ENCODE peak calls at places on chromosomes 12 and 14, in four cellular contexts. H is epithelial cell of esophagus, A is AG10803, G is body of pancreas. X is an unnamed sample.

GRCh38 chr14:102768223-102769048 is 8.8 kb upstream of the TRAF3 start:
- DNase-seq in H (no peak), A (no peak), G (no peak), X (peak; percentile 94)

GRCh38 chr14:85010186-85010585 is 519.8 kb upstream of the FLRT2 start:
- DNase-seq in H (peak; percentile 38), A (peak; percentile 7), G (no peak), X (no peak)

GRCh38 chr12:213527-213932 is 427 bp downstream of the SLC6A12 start:
- DNase-seq in H (no peak), A (no peak), G (no peak), X (no peak)

GRCh38 chr12:50569321-50569720 is 64.5 kb downstream of the DIP2B start:
- DNase-seq in H (no peak), A (no peak), G (no peak), X (no peak)

GRCh38 chr14:101062065-101062450 is 158.5 kb upstream of the RTL1 start:
- DNase-seq in H (no peak), A (no peak), G (no peak), X (no peak)

GRCh38 chr14:71380271-71380670 is 473.0 kb downstream of the PCNX1 start:
- DNase-seq in H (peak; percentile 36), A (peak; percentile 91), G (no peak), X (no peak)

GRCh38 chr12:94282675-94283074 is 134.3 kb downstream of the PLXNC1 start:
- DNase-seq in H (no peak), A (no peak), G (no peak), X (peak; percentile 35)

GRCh38 chr14:99758121-99758871 is 34.9 kb upstream of the EML1 start:
- DNase-seq in H (peak; percentile 90), A (peak; percentile 96), G (no peak), X (no peak)

GRCh38 chr12:66387067-66387466 is 84.8 kb downstream of the HELB start:
- DNase-seq in H (no peak), A (peak; percentile 15), G (peak; percentile 47), X (no peak)

GRCh38 chr12:4486049-4486699 is 40.6 kb upstream of the FGF6 start:
- DNase-seq in H (no peak), A (no peak), G (no peak), X (no peak)

GRCh38 chr12:99054601-99055128 is 409.6 kb downstream of the APAF1 start:
- DNase-seq in H (no peak), A (no peak), G (no peak), X (no peak)

GRCh38 chr12:31203261-31203660 is 122.7 kb downstream of the SINHCAF start:
- DNase-seq in H (peak; percentile 66), A (no peak), G (no peak), X (no peak)

GRCh38 chr14:78445275-78445674 is 275.1 kb downstream of the NRXN3 start:
- DNase-seq in H (no peak), A (no peak), G (no peak), X (no peak)

GRCh38 chr14:21268612-21269251 is 510 bp downstream of the HNRNPC start:
- DNase-seq in H (peak; percentile 72), A (peak; percentile 66), G (peak; percentile 27), X (peak; percentile 83)

GRCh38 chr12:95415451-95415850 is 58.5 kb upstream of the METAP2 start:
- DNase-seq in H (no peak), A (no peak), G (no peak), X (no peak)

GRCh38 chr14:69259531-69260245 is at the start of gene GALNT16:
- DNase-seq in H (peak; percentile 22), A (no peak), G (no peak), X (no peak)

GRCh38 chr12:67299526-67299925 is 30.4 kb downstream of the CAND1 start:
- DNase-seq in H (no peak), A (no peak), G (no peak), X (no peak)

GRCh38 chr14:78162202-78162601 is 8.0 kb upstream of the NRXN3 start:
- DNase-seq in H (no peak), A (no peak), G (no peak), X (no peak)

GRCh38 chr12:105334568-105334967 is 4.1 kb downstream of the C12orf75 start:
- DNase-seq in H (peak; percentile 83), A (no peak), G (no peak), X (no peak)

GRCh38 chr12:120110550-120111501 is 5.7 kb downstream of the RAB35 start:
- DNase-seq in H (peak; percentile 22), A (no peak), G (no peak), X (peak; percentile 79)

GRCh38 chr12:84694111-84694510 is 218.5 kb downstream of the SLC6A15 start:
- DNase-seq in H (no peak), A (no peak), G (no peak), X (no peak)

GRCh38 chr14:104386281-104386841 is 193.2 kb upstream of the C14orf180 start:
- DNase-seq in H (no peak), A (no peak), G (no peak), X (no peak)

GRCh38 chr12:32618115-32618514 is 61.0 kb upstream of the DNM1L start:
- DNase-seq in H (no peak), A (no peak), G (no peak), X (no peak)

GRCh38 chr14:99380402-99380801 is 100.3 kb downstream of the SETD3 start:
- DNase-seq in H (no peak), A (no peak), G (no peak), X (no peak)

GRCh38 chr12:46985816-46986215 is 93.6 kb upstream of the PCED1B start:
- DNase-seq in H (no peak), A (no peak), G (no peak), X (no peak)

GRCh38 chr12:96981053-96981452 is 74.0 kb downstream of the NEDD1 start:
- DNase-seq in H (peak; percentile 29), A (peak; percentile 81), G (no peak), X (no peak)

GRCh38 chr12:117377758-117378157 is 16.3 kb upstream of the NOS1 start:
- DNase-seq in H (no peak), A (no peak), G (no peak), X (peak; percentile 9)

GRCh38 chr12:132325733-132326130 is 3.7 kb downstream of the GALNT9 start:
- DNase-seq in H (no peak), A (no peak), G (no peak), X (no peak)

GRCh38 chr12:82688619-82689018 is 1.9 kb downstream of the TMTC2 start:
- DNase-seq in H (no peak), A (no peak), G (no peak), X (no peak)
- H3K4me3 ChIP-seq in H (no peak overlapping the region), A (peak overlapping the region; percentile 97), G (peak overlapping the region; percentile 89), X (peak overlapping the region; percentile 75)

DNA sequence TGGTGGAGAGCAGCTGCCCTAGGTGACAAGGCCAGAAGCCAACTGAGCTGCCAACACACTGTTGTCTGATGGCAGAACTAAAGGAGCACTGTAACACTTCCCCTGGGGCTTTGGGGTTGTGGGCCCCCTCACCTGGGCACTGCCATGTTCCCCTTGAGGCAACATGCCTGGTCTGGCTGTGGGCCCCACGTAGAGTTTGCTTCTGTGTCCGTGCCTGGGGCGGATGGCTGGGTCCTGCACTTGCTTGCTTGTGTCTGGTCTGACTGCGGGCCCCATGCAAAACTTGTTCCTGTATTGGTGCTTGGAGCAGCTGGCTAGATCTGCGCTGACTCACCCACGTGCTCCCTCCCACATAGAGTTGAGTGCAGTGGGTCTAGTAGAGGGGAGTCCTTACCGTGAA is 78.4 kb downstream of the MNAT1 start:
- DNase-seq in H (no peak), A (no peak), G (no peak), X (no peak)
- TF ChIP-seq CTCF in H (no peak), A (no peak), G (no peak), X (no peak)

DNA sequence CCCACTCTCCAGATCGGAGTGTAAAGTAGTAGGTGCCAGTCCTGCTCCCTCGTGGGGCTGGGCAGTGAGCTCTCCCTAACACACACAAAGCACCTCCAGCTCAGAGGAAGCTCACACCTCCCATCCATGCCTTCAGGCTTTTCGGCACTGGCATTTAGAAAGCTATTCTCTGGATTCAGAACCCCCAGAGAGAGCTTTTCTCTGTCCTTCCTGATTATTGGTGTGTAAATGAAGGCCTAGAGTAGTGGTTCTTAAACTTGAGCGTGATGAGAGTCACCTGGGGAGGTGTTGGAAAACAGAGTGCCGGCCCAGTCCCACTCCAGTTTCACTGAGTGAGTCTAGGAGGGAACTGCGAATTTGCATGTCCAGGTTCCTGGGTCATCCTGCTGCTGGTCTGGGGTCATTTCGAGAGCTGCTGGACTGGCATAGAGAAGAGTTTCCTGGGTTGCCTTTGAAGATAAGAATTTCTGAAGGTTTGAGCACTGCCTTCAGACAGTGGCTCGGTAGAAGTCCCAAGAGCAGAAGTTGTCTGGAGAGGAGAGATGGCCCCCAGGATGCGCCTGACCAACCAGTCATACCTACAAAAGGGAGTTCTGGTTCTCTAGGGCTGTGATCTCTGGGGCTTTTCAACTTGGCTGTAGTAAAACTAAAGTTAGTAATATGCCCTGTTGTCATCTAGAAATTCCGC is 15.1 kb downstream of the CD9 start:
- DNase-seq in H (peak; percentile 52), A (no peak), G (no peak), X (no peak)
- H3K4me3 ChIP-seq in H (no peak overlapping the region), A (no peak overlapping the region), G (no peak overlapping the region), X (no peak overlapping the region)

DNA sequence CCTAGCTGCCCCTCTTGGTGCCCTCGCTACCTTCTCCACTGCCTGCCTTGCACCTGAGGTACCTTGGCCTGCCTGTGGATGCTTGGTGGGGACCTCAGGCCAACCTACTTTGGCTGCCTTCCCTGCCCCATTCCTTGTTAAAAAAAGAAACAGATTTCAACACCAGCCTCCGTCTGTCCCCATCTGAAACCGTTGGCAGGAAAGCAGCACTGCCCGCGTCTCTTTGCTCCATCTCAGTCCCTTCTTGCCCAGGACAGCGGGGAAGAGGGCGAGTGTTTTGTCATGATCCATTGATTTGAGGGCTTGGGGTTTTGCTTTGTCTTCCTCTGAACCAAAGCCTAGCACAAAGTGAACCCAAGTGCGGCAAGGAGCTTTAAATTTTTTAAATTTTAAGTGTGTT is 5.9 kb downstream of the TPCN1 start:
- DNase-seq in H (no peak), A (no peak), G (no peak), X (no peak)
- TF ChIP-seq CTCF in H (no peak), A (no peak), G (no peak), X (no peak)

DNA sequence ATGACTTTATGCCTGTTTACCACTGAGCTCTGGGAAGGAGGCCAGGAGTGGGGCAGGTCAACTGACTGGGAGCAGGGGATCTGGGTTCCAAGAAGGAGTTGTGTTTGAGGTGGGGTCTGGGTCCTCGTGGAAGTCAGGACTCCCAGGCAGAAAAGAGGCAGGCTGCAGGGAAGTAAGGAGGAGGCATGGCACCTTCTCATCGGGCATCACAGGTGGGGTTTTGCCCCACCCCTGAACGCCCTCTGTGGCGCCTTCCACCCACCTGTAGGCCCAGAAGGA is 386 bp downstream of the LTB4R2 start:
- DNase-seq in H (no peak), A (no peak), G (peak; percentile 50), X (no peak)
- H3K4me3 ChIP-seq in H (peak overlapping the region; percentile 57), A (no peak overlapping the region), G (no peak overlapping the region), X (peak overlapping the region; percentile 60)

GRCh38 chr12:44031472-44032185 is 195.7 kb downstream of the TMEM117 start:
- DNase-seq in H (peak; percentile 18), A (no peak), G (no peak), X (no peak)

GRCh38 chr12:44034916-44035315 is 199.0 kb downstream of the TMEM117 start:
- DNase-seq in H (no peak), A (no peak), G (no peak), X (no peak)

GRCh38 chr12:44029194-44029593 is 193.3 kb downstream of the TMEM117 start:
- DNase-seq in H (peak; percentile 42), A (no peak), G (no peak), X (no peak)
- TF ChIP-seq CTCF in H (no peak), A (no peak), G (no peak), X (no peak)

GRCh38 chr12:51972849-51973273 is 21.4 kb downstream of the ACVR1B start:
- DNase-seq in H (peak; percentile 78), A (peak; percentile 72), G (no peak), X (no peak)
- H3K4me3 ChIP-seq in H (no peak overlapping the region), A (no peak overlapping the region), G (no peak overlapping the region), X (no peak overlapping the region)

X was measured in GM12865.